ENCODE peak calls at places on chromosome 6, in seven cellular contexts. Y, K, X, Z, R, B and I are unnamed samples.

GRCh38 chr6:31403283-31403989 is at the start of gene MICA:
- DNase-seq in Y (peak; percentile 91), K (no peak), X (peak; percentile 97), Z (peak; percentile 90), R (peak; percentile 72), B (peak; percentile 97), I (peak; percentile 55)

GRCh38 chr6:42340516-42340915 is 111.2 kb downstream of the TRERF1 start:
- DNase-seq in Y (no peak), K (no peak), X (no peak), Z (no peak), R (no peak), B (no peak), I (no peak)

GRCh38 chr6:96015791-96016776 is at the start of gene FUT9:
- DNase-seq in Y (peak; percentile 35), K (no peak), X (no peak), Z (peak; percentile 22), R (peak; percentile 52), B (peak; percentile 94), I (peak; percentile 87)

GRCh38 chr6:47817749-47818148 is 35.9 kb downstream of the OPN5 start:
- DNase-seq in Y (no peak), K (no peak), X (no peak), Z (no peak), R (no peak), B (no peak), I (no peak)

GRCh38 chr6:12962529-12962928 is 246.0 kb downstream of the PHACTR1 start:
- DNase-seq in Y (no peak), K (no peak), X (no peak), Z (peak; percentile 26), R (no peak), B (no peak), I (no peak)

GRCh38 chr6:51768087-51768486 is 319.3 kb downstream of the PKHD1 start:
- DNase-seq in Y (no peak), K (no peak), X (no peak), Z (no peak), R (no peak), B (no peak), I (no peak)

GRCh38 chr6:5084787-5085637 is at the start of gene PPP1R3G:
- DNase-seq in Y (peak; percentile 83), K (no peak), X (peak; percentile 84), Z (no peak), R (no peak), B (peak; percentile 55), I (no peak)

GRCh38 chr6:12291785-12292604 is 1.8 kb downstream of the EDN1 start:
- DNase-seq in Y (no peak), K (no peak), X (peak; percentile 56), Z (peak; percentile 36), R (peak; percentile 75), B (peak; percentile 65), I (no peak)

GRCh38 chr6:75278474-75279077 is 6.0 kb downstream of the TMEM30A start:
- DNase-seq in Y (no peak), K (no peak), X (peak; percentile 22), Z (no peak), R (no peak), B (no peak), I (no peak)

GRCh38 chr6:93749191-93749590 is 329.8 kb upstream of the EPHA7 start:
- DNase-seq in Y (no peak), K (no peak), X (no peak), Z (no peak), R (no peak), B (no peak), I (no peak)

GRCh38 chr6:68778356-68779020 is 143.4 kb downstream of the ADGRB3 start:
- DNase-seq in Y (no peak), K (no peak), X (peak; percentile 43), Z (no peak), R (no peak), B (peak; percentile 68), I (peak; percentile 25)

GRCh38 chr6:16802071-16802470 is 40.8 kb upstream of the ATXN1 start:
- DNase-seq in Y (no peak), K (no peak), X (peak; percentile 90), Z (no peak), R (no peak), B (no peak), I (no peak)

GRCh38 chr6:143290206-143290605 is 160.3 kb downstream of the ADAT2 start:
- DNase-seq in Y (peak; percentile 28), K (no peak), X (no peak), Z (no peak), R (no peak), B (no peak), I (no peak)

GRCh38 chr6:50936277-50936681 is 117.6 kb downstream of the TFAP2B start:
- DNase-seq in Y (no peak), K (no peak), X (no peak), Z (no peak), R (no peak), B (peak; percentile 31), I (no peak)

GRCh38 chr6:134851548-134851947 is 98.4 kb downstream of the ALDH8A1 start:
- DNase-seq in Y (no peak), K (no peak), X (no peak), Z (no peak), R (no peak), B (no peak), I (no peak)

GRCh38 chr6:134850906-134851305 is 99.0 kb downstream of the ALDH8A1 start:
- DNase-seq in Y (no peak), K (no peak), X (no peak), Z (no peak), R (no peak), B (no peak), I (no peak)

GRCh38 chr6:134846865-134847264 is 103.0 kb downstream of the ALDH8A1 start:
- DNase-seq in Y (no peak), K (no peak), X (no peak), Z (no peak), R (no peak), B (no peak), I (no peak)

GRCh38 chr6:134848076-134848475 is 101.8 kb downstream of the ALDH8A1 start:
- DNase-seq in Y (no peak), K (no peak), X (no peak), Z (no peak), R (no peak), B (no peak), I (no peak)

DNA sequence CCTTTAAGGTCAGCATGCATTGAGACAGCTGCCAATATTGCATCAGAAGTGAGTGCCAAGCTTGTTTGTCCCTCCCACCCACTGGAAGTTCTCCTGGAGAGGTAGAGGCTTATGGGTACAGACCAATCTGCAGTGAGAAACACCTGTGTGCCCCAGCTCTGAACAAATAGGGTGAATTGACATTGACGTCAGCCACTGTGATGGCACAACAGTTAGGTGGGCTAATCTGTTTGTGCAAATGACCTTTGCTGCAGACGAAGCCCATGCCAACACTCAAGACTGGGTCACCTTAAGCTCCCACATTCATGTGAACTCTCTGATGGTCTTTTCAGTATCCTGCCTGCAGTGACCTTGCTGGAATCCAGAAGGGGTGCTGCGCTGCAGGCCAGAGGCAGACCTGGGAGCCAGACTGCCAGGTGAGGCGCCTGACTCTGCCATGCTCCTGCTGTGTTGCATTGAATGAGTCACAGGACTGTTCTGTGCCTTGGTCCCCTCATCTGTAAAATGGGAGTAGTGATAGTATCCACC is 99.9 kb downstream of the ALDH8A1 start:
- DNase-seq in Y (no peak), K (no peak), X (no peak), Z (no peak), R (no peak), B (no peak), I (no peak)
- H3K27ac ChIP-seq in Y (no peak overlapping the region), K (no peak overlapping the region), X (no peak overlapping the region), Z (no peak overlapping the region), R (no peak overlapping the region), B (no peak overlapping the region), I (no peak overlapping the region)

DNA sequence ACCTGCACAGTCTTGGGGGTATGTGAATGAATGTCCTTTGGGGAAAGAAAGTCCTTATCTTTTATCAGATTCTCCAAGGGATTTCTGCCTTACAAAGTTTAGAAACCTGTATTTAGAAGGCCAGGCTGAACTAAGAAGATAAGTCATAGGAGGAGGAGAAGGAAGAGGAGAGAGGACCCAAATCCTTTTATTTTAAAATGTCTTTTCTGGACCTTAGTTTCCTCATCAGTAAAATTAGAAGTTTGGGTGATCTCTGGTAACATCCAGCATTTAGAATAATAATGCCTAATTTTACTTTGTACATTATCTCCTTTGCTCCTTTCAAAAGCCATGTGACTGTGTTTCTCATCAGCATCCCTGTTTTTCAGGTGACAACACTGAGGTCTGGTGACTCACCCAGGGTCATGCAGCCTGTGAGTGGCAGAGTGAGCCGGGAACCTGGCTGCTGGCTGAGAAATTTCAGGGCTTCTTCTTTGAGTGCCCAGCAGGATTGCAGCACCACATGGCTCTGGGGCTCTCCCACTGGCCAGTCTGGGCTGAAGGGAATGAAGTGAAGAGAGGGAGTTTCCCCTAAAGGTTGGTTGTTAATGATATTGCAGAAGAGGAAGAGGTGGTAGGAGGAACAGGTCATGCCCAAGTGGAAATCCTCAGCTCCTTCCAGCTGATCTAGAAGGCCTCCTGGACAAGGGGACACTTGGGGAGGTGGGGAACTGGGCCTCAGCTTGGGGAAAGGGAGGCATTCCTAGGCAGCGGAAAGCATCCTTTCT is 34.0 kb downstream of the VEGFA start:
- DNase-seq in Y (no peak), K (no peak), X (peak; percentile 58), Z (peak; percentile 74), R (peak; percentile 88), B (no peak), I (no peak)
- H3K27ac ChIP-seq in Y (no peak overlapping the region), K (no peak overlapping the region), X (no peak overlapping the region), Z (peak overlapping the region; percentile 33), R (peak overlapping the region; percentile 73), B (no peak overlapping the region), I (no peak overlapping the region)

DNA sequence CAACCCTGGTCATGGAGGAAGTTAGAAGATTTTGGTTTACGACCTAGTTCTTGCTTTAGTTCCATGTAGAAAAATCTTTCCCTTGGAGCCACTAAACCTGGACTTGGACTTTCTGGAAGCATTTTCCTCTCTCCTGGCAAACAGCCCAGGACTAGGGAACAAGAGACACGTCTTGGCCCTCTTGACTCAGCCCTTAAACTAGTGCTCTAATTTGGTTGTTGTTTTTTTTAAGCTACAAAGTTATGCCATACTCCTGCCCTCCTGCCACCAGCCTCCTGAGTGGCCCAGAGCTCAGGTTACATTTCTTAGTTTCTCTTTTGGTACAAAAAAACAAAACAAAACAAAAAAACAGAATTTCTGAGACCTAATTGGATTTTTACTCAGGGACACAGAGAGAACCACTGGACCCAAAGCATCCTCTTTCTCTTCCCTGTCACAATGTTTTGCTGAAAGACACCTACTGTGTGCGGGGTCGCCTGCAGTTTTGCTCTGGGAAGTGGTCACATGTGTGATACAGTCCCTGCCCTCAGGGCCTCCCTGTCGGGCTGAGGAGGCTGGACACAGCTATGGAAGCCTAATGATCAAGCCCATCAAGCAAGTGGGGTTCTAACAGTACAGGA is 32.3 kb upstream of the SCUBE3 start:
- DNase-seq in Y (no peak), K (no peak), X (peak; percentile 81), Z (no peak), R (peak; percentile 66), B (no peak), I (no peak)
- H3K27ac ChIP-seq in Y (no peak overlapping the region), K (no peak overlapping the region), X (peak overlapping the region; percentile 90), Z (no peak overlapping the region), R (peak overlapping the region; percentile 82), B (no peak overlapping the region), I (peak overlapping the region; percentile 27)

GRCh38 chr6:111306104-111306888 is 176.7 kb downstream of the REV3L start:
- DNase-seq in Y (no peak), K (no peak), X (no peak), Z (no peak), R (no peak), B (no peak), I (no peak)

GRCh38 chr6:111307275-111307858 is 175.7 kb downstream of the REV3L start:
- DNase-seq in Y (no peak), K (no peak), X (no peak), Z (no peak), R (no peak), B (no peak), I (no peak)

GRCh38 chr6:111297776-111298175 is 185.2 kb downstream of the REV3L start:
- DNase-seq in Y (no peak), K (no peak), X (no peak), Z (no peak), R (no peak), B (no peak), I (no peak)

GRCh38 chr6:111301914-111302313 is 181.1 kb downstream of the REV3L start:
- DNase-seq in Y (no peak), K (no peak), X (no peak), Z (no peak), R (no peak), B (no peak), I (no peak)
- H3K27ac ChIP-seq in Y (no peak overlapping the region), K (no peak overlapping the region), X (no peak overlapping the region), Z (no peak overlapping the region), R (no peak overlapping the region), B (no peak overlapping the region), I (no peak overlapping the region)